ENCODE peak calls at places on chromosomes 4 and X, in seven cellular contexts. One of them, this sample, is unnamed.

GRCh38 chr4:101126044-101126443 is 221.3 kb downstream of the PPP3CA start:
- DNase-seq in CD4-positive, alpha-beta T cell: no peak
- DNase-seq in omental fat pad: no peak
- DNase-seq in GM23338: no peak
- DNase-seq in left lung: no peak
- DNase-seq in heart right ventricle: no peak
- DNase-seq in uterus: no peak
- DNase-seq in this sample: no peak

GRCh38 chr4:73606465-73606974 is 13.7 kb downstream of the RASSF6 start:
- DNase-seq in CD4-positive, alpha-beta T cell: no peak
- DNase-seq in omental fat pad: no peak
- DNase-seq in GM23338: no peak
- DNase-seq in left lung: no peak
- DNase-seq in heart right ventricle: no peak
- DNase-seq in uterus: no peak
- DNase-seq in this sample: no peak

GRCh38 chr4:94714360-94714759 is 43.4 kb upstream of the BMPR1B start:
- DNase-seq in CD4-positive, alpha-beta T cell: no peak
- DNase-seq in omental fat pad: no peak
- DNase-seq in GM23338: no peak
- DNase-seq in left lung: no peak
- DNase-seq in heart right ventricle: no peak
- DNase-seq in uterus: no peak
- DNase-seq in this sample: no peak

GRCh38 chrX:17372052-17372451 is 2.9 kb upstream of the NHS start:
- DNase-seq in CD4-positive, alpha-beta T cell: no peak
- DNase-seq in omental fat pad: no peak
- DNase-seq in GM23338: no peak
- DNase-seq in left lung: no peak
- DNase-seq in heart right ventricle: no peak
- DNase-seq in uterus: no peak
- DNase-seq in this sample: no peak

GRCh38 chrX:119482497-119483480 is 14.5 kb downstream of the SLC25A5 start:
- DNase-seq in CD4-positive, alpha-beta T cell: peak
- DNase-seq in omental fat pad: no peak
- DNase-seq in GM23338: peak
- DNase-seq in left lung: peak
- DNase-seq in heart right ventricle: peak
- DNase-seq in uterus: peak
- DNase-seq in this sample: peak

GRCh38 chrX:1606476-1606875 is 8.4 kb upstream of the ASMT start:
- DNase-seq in CD4-positive, alpha-beta T cell: no peak
- DNase-seq in omental fat pad: no peak
- DNase-seq in GM23338: no peak
- DNase-seq in left lung: no peak
- DNase-seq in heart right ventricle: no peak
- DNase-seq in uterus: no peak
- DNase-seq in this sample: no peak

GRCh38 chrX:118901991-118902390 is 72.4 kb upstream of the LONRF3 start:
- DNase-seq in CD4-positive, alpha-beta T cell: no peak
- DNase-seq in omental fat pad: no peak
- DNase-seq in GM23338: no peak
- DNase-seq in left lung: no peak
- DNase-seq in heart right ventricle: no peak
- DNase-seq in uterus: no peak
- DNase-seq in this sample: no peak

GRCh38 chr4:147195386-147195785 is 249.7 kb upstream of the TTC29 start:
- DNase-seq in CD4-positive, alpha-beta T cell: no peak
- DNase-seq in omental fat pad: no peak
- DNase-seq in GM23338: no peak
- DNase-seq in left lung: no peak
- DNase-seq in heart right ventricle: no peak
- DNase-seq in uterus: no peak
- DNase-seq in this sample: no peak

GRCh38 chr4:85520765-85521749 is 46.1 kb downstream of the ARHGAP24 start:
- DNase-seq in CD4-positive, alpha-beta T cell: no peak
- DNase-seq in omental fat pad: no peak
- DNase-seq in GM23338: no peak
- DNase-seq in left lung: no peak
- DNase-seq in heart right ventricle: peak
- DNase-seq in uterus: no peak
- DNase-seq in this sample: no peak

GRCh38 chrX:21373637-21374162 is 518 bp upstream of the CNKSR2 start:
- DNase-seq in CD4-positive, alpha-beta T cell: peak
- DNase-seq in omental fat pad: no peak
- DNase-seq in GM23338: peak
- DNase-seq in left lung: no peak
- DNase-seq in heart right ventricle: no peak
- DNase-seq in uterus: no peak
- DNase-seq in this sample: peak

GRCh38 chr4:154208424-154208823 is 283.2 kb downstream of the DCHS2 start:
- DNase-seq in CD4-positive, alpha-beta T cell: no peak
- DNase-seq in omental fat pad: no peak
- DNase-seq in GM23338: peak
- DNase-seq in left lung: no peak
- DNase-seq in heart right ventricle: no peak
- DNase-seq in uterus: no peak
- DNase-seq in this sample: no peak

GRCh38 chrX:129760981-129761380 is 18.8 kb upstream of the SASH3 start:
- DNase-seq in CD4-positive, alpha-beta T cell: no peak
- DNase-seq in omental fat pad: no peak
- DNase-seq in GM23338: no peak
- DNase-seq in left lung: no peak
- DNase-seq in heart right ventricle: no peak
- DNase-seq in uterus: no peak
- DNase-seq in this sample: no peak

GRCh38 chrX:40064055-40064597 is 33.6 kb downstream of the BCOR start:
- DNase-seq in CD4-positive, alpha-beta T cell: no peak
- DNase-seq in omental fat pad: no peak
- DNase-seq in GM23338: peak
- DNase-seq in left lung: no peak
- DNase-seq in heart right ventricle: no peak
- DNase-seq in uterus: no peak
- DNase-seq in this sample: no peak

GRCh38 chr4:153987291-153987690 is 198.4 kb upstream of the SFRP2 start:
- DNase-seq in CD4-positive, alpha-beta T cell: no peak
- DNase-seq in omental fat pad: no peak
- DNase-seq in GM23338: no peak
- DNase-seq in left lung: no peak
- DNase-seq in heart right ventricle: no peak
- DNase-seq in uterus: no peak
- DNase-seq in this sample: no peak

GRCh38 chr4:140238353-140239041 is 84.5 kb upstream of the MAML3 start:
- DNase-seq in CD4-positive, alpha-beta T cell: no peak
- DNase-seq in omental fat pad: peak
- DNase-seq in GM23338: peak
- DNase-seq in left lung: peak
- DNase-seq in heart right ventricle: peak
- DNase-seq in uterus: peak
- DNase-seq in this sample: peak

GRCh38 chr4:113003841-113004240 is 45.6 kb upstream of the ANK2 start:
- DNase-seq in CD4-positive, alpha-beta T cell: no peak
- DNase-seq in omental fat pad: no peak
- DNase-seq in GM23338: no peak
- DNase-seq in left lung: no peak
- DNase-seq in heart right ventricle: no peak
- DNase-seq in uterus: no peak
- DNase-seq in this sample: no peak

GRCh38 chr4:113008726-113009125 is 40.7 kb upstream of the ANK2 start:
- DNase-seq in CD4-positive, alpha-beta T cell: no peak
- DNase-seq in omental fat pad: no peak
- DNase-seq in GM23338: no peak
- DNase-seq in left lung: no peak
- DNase-seq in heart right ventricle: no peak
- DNase-seq in uterus: no peak
- DNase-seq in this sample: peak

GRCh38 chr4:113004655-113005054 is 44.8 kb upstream of the ANK2 start:
- DNase-seq in CD4-positive, alpha-beta T cell: no peak
- DNase-seq in omental fat pad: no peak
- DNase-seq in GM23338: no peak
- DNase-seq in left lung: no peak
- DNase-seq in heart right ventricle: no peak
- DNase-seq in uterus: no peak
- DNase-seq in this sample: no peak

GRCh38 chr4:113012122-113012725 is 37.2 kb upstream of the ANK2 start:
- DNase-seq in CD4-positive, alpha-beta T cell: no peak
- DNase-seq in omental fat pad: no peak
- DNase-seq in GM23338: no peak
- DNase-seq in left lung: no peak
- DNase-seq in heart right ventricle: no peak
- DNase-seq in uterus: no peak
- DNase-seq in this sample: no peak

DNA sequence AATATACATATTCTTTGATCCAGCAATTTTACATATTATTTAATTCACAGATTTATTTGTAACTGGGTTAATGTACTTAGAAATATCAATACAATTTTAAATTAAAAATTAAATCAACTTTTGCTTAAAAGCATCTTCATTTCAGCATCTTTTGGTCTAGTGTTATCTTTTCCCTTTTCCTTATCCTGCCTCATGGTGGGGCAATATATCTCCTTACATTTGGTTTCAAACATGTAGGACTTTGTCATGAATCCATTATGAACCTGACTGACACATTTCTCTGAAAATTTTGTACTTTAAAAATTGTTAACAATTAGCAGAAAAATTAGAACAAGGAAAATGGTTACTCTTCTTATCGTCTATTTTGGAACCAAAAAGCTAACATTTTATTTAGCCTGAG is 42.8 kb upstream of the ANK2 start:
- DNase-seq in CD4-positive, alpha-beta T cell: no peak
- DNase-seq in omental fat pad: no peak
- DNase-seq in GM23338: no peak
- DNase-seq in left lung: no peak
- DNase-seq in heart right ventricle: no peak
- DNase-seq in uterus: no peak
- DNase-seq in this sample: no peak
- TF ChIP-seq CTCF in CD4-positive, alpha-beta T cell: no peak
- TF ChIP-seq CTCF in omental fat pad: no peak
- TF ChIP-seq CTCF in GM23338: no peak
- TF ChIP-seq CTCF in left lung: no peak
- TF ChIP-seq CTCF in heart right ventricle: no peak
- TF ChIP-seq CTCF in uterus: no peak
- TF ChIP-seq CTCF in this sample: peak

GRCh38 chrX:53093748-53094583 is at the start of gene KANTR:
- DNase-seq in CD4-positive, alpha-beta T cell: peak
- DNase-seq in omental fat pad: peak
- DNase-seq in GM23338: peak
- DNase-seq in left lung: peak
- DNase-seq in heart right ventricle: peak
- DNase-seq in uterus: peak
- DNase-seq in this sample: peak
- TF ChIP-seq CTCF in CD4-positive, alpha-beta T cell: no peak
- TF ChIP-seq CTCF in omental fat pad: no peak
- TF ChIP-seq CTCF in GM23338: no peak
- TF ChIP-seq CTCF in left lung: no peak
- TF ChIP-seq CTCF in heart right ventricle: no peak
- TF ChIP-seq CTCF in uterus: no peak
- TF ChIP-seq CTCF in this sample: no peak

DNA sequence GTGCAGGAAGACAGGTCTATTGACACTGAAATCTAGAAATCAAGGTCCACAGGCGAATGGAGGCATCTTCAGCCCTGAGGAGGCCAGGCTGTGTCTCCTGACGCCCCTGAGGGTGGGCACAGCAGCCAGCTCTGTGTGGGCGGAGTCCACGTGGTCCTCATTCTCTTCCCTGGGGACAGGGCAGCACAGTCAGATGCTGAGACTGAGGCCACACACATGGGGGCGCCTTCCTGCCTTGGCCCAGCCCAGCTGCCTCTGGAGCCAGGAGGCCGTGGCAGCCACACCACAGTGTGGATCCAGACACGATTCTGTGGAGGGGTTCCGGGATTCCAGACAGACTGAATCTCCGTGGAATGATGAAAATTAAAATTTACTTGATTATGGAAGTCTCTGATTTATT is 20.8 kb downstream of the FGFR3 start:
- DNase-seq in CD4-positive, alpha-beta T cell: no peak
- DNase-seq in omental fat pad: no peak
- DNase-seq in GM23338: no peak
- DNase-seq in left lung: no peak
- DNase-seq in heart right ventricle: no peak
- DNase-seq in uterus: no peak
- DNase-seq in this sample: no peak
- TF ChIP-seq CTCF in CD4-positive, alpha-beta T cell: no peak
- TF ChIP-seq CTCF in omental fat pad: no peak
- TF ChIP-seq CTCF in GM23338: peak
- TF ChIP-seq CTCF in left lung: no peak
- TF ChIP-seq CTCF in heart right ventricle: no peak
- TF ChIP-seq CTCF in uterus: no peak
- TF ChIP-seq CTCF in this sample: no peak

DNA sequence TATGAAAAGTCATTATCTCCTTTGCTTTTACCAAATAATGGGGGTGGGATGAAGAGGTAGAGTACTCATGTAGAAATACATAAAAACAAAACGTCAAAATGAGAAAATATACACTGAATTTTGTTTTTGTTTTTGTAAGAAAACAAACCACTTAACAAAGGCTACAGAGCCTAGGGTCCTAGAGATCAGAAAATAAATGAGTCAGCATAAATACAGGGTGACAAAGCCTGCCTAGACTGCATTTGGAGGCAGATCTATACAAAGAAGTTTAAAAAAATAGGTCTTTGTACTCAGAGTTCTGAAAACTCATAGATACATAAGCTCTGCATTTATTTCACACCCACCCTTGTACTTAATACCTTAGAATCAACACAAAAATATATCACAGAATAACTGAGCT is 52.4 kb downstream of the MTMR8 start:
- DNase-seq in CD4-positive, alpha-beta T cell: no peak
- DNase-seq in omental fat pad: no peak
- DNase-seq in GM23338: no peak
- DNase-seq in left lung: no peak
- DNase-seq in heart right ventricle: no peak
- DNase-seq in uterus: no peak
- DNase-seq in this sample: no peak
- TF ChIP-seq CTCF in CD4-positive, alpha-beta T cell: no peak
- TF ChIP-seq CTCF in omental fat pad: no peak
- TF ChIP-seq CTCF in GM23338: no peak
- TF ChIP-seq CTCF in left lung: no peak
- TF ChIP-seq CTCF in heart right ventricle: no peak
- TF ChIP-seq CTCF in uterus: no peak
- TF ChIP-seq CTCF in this sample: no peak

DNA sequence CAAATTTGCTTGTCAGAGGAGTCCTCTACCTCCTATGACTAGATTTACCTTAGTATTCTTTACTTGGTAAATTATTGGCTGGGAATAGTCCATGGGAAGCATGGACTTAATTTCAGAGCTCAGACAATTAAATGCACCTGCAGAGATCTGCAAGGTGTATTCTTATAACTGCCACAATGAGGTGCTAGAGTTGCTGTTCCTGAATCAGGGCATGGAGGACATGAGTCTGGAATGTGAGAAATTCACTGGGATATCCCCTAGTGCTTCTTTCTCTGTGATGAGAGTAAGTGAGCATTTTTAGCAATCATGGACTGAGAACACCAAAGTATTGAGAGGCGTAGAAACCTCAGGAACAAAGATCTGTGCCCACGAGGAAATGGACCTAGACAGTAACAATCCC is 32.9 kb upstream of the GRID2 start:
- DNase-seq in CD4-positive, alpha-beta T cell: no peak
- DNase-seq in omental fat pad: no peak
- DNase-seq in GM23338: peak
- DNase-seq in left lung: no peak
- DNase-seq in heart right ventricle: no peak
- DNase-seq in uterus: no peak
- DNase-seq in this sample: no peak
- TF ChIP-seq CTCF in CD4-positive, alpha-beta T cell: no peak
- TF ChIP-seq CTCF in omental fat pad: no peak
- TF ChIP-seq CTCF in GM23338: peak
- TF ChIP-seq CTCF in left lung: no peak
- TF ChIP-seq CTCF in heart right ventricle: no peak
- TF ChIP-seq CTCF in uterus: no peak
- TF ChIP-seq CTCF in this sample: no peak

GRCh38 chrX:107429090-107429489 is 20.4 kb upstream of the FRMPD3 start:
- DNase-seq in CD4-positive, alpha-beta T cell: no peak
- DNase-seq in omental fat pad: no peak
- DNase-seq in GM23338: peak
- DNase-seq in left lung: no peak
- DNase-seq in heart right ventricle: no peak
- DNase-seq in uterus: no peak
- DNase-seq in this sample: no peak
- TF ChIP-seq CTCF in CD4-positive, alpha-beta T cell: peak
- TF ChIP-seq CTCF in omental fat pad: no peak
- TF ChIP-seq CTCF in GM23338: peak
- TF ChIP-seq CTCF in left lung: peak
- TF ChIP-seq CTCF in heart right ventricle: no peak
- TF ChIP-seq CTCF in uterus: no peak
- TF ChIP-seq CTCF in this sample: peak